ENCODE peak calls at places on chromosomes 6 and 20, in eight cellular contexts. X is HepG2, M is tibial nerve, P is K562, T is A549, Q is H1, U is transverse colon, K is suprapubic skin. Z is an unnamed sample.

GRCh38 chr6:163992701-163993100 is 578.2 kb downstream of the QKI start:
- DNase-seq in X (no peak), M (no peak), P (no peak), T (no peak), Q (no peak), U (no peak), K (no peak), Z (no peak)

GRCh38 chr6:6654599-6655575 is 66.4 kb downstream of the LY86 start:
- DNase-seq in X (no peak), M (no peak), P (no peak), T (no peak), Q (no peak), U (no peak), K (no peak), Z (no peak)

GRCh38 chr20:52103469-52103910 is 88.1 kb downstream of the ZFP64 start:
- DNase-seq in X (no peak), M (no peak), P (peak), T (no peak), Q (peak), U (no peak), K (no peak), Z (no peak)

GRCh38 chr6:41713650-41714291 is 21.6 kb downstream of the TFEB start:
- DNase-seq in X (no peak), M (no peak), P (no peak), T (peak), Q (no peak), U (no peak), K (no peak), Z (peak)

GRCh38 chr20:41369673-41370072 is 3.1 kb upstream of the EMILIN3 start:
- DNase-seq in X (no peak), M (no peak), P (no peak), T (no peak), Q (no peak), U (no peak), K (no peak), Z (no peak)

GRCh38 chr6:28769626-28770402 is 154.0 kb downstream of the TRIM27 start:
- DNase-seq in X (no peak), M (no peak), P (peak), T (peak), Q (no peak), U (no peak), K (no peak), Z (no peak)

GRCh38 chr6:106761160-106761559 is 131.8 kb downstream of the QRSL1 start:
- DNase-seq in X (no peak), M (no peak), P (no peak), T (no peak), Q (no peak), U (no peak), K (no peak), Z (no peak)

GRCh38 chr6:3340358-3340798 is 81.6 kb downstream of the PSMG4 start:
- DNase-seq in X (no peak), M (no peak), P (no peak), T (no peak), Q (no peak), U (no peak), K (no peak), Z (no peak)

GRCh38 chr6:29685718-29686326 is 4.9 kb upstream of the ZFP57 start:
- DNase-seq in X (no peak), M (no peak), P (peak), T (no peak), Q (no peak), U (no peak), K (no peak), Z (no peak)

GRCh38 chr6:35725081-35725708 is 11.6 kb upstream of the ARMC12 start:
- DNase-seq in X (no peak), M (no peak), P (no peak), T (no peak), Q (no peak), U (no peak), K (no peak), Z (no peak)

GRCh38 chr6:150413768-150414167 is 45.0 kb downstream of the IYD start:
- DNase-seq in X (no peak), M (no peak), P (no peak), T (no peak), Q (no peak), U (no peak), K (no peak), Z (no peak)

GRCh38 chr6:6924708-6925107 is 183.1 kb upstream of the RREB1 start:
- DNase-seq in X (no peak), M (no peak), P (no peak), T (no peak), Q (no peak), U (no peak), K (no peak), Z (no peak)

GRCh38 chr6:79713701-79714322 is 82.7 kb downstream of the SH3BGRL2 start:
- DNase-seq in X (peak), M (no peak), P (peak), T (peak), Q (no peak), U (peak), K (no peak), Z (peak)

GRCh38 chr20:59403261-59403961 is 103.0 kb downstream of the EDN3 start:
- DNase-seq in X (no peak), M (no peak), P (peak), T (peak), Q (peak), U (peak), K (peak), Z (peak)

DNA sequence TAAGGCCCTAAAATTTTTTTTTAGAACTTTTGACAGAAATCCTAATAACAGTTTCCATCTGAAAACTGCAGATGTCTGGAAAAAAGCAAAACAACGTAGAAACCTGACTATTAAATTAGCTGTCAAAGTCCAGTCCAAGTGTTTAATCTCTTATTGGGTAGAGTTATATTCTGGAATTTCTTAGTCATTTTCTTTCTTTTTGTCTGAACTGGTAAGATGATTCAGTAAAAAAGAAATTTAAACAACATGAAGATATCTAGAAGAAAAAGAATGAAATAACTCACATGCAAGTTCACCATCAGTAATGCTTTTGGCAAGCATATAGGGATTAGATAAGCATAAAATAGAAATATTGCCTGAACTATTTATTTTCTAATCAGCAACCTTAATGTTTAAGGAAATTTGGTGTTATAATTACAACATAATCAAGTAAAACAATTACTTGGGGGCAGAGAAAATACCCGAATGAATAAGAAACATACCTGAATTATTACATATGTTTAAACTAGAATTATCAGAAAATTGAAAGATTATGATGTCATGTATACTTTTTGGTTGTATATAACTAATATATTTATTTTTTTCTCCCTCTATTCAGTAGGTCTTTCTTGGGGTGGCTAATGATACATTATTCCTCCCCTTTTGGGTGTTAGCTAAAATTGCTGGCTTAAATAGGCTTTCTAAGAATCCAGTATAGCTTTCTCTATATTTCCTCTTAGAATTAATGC is 51.1 kb downstream of the FAM83B start:
- DNase-seq in X (no peak), M (no peak), P (no peak), T (no peak), Q (no peak), U (no peak), K (no peak), Z (no peak)
- TF ChIP-seq EP300 in X (no peak), M (no peak), P (no peak), T (no peak), Q (no peak), U (no peak), K (no peak), Z (no peak)

GRCh38 chr6:26054937-26055669 is 32.1 kb upstream of the HFE start:
- DNase-seq in X (peak), M (peak), P (peak), T (peak), Q (peak), U (peak), K (peak), Z (peak)
- TF ChIP-seq POLR2A in X (peak), M (peak), P (peak), T (peak), Q (peak), U (peak), K (peak), Z (peak)

DNA sequence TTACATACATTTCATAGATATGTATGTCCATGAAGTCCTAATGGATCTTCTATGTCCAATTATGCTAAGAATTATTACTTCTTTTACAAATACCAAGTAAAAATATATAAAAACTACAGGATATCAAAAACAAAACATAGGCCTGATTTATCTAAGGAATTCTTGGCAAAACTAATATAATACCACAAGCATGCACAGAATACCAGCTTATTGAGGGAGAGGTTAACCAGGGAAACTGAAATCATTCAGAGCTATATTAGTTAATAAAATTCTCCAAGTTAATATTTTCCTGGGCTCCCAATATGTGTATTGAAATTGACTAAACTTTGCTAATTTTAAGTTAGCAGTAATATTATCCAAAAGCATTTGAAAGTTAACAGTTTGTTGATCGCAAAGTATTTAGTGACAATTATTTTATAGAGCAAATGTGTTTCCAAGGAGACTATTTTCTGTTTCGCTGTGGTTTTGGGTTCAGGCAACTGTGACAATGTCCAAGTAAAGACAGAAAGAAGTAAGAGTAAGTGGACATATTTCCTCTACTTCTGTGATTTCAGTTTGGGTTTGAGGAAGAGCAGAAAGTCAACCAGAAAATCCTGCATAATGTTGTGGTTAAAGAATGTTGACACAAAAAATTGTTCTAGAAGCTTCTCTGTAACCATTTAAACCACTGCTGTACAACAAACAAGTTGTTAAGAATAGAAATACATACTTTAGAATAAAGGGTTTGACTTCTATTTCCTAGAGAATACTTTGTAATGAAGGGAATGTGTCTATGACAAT is 167.4 kb downstream of the COL21A1 start:
- DNase-seq in X (no peak), M (no peak), P (no peak), T (no peak), Q (no peak), U (no peak), K (no peak), Z (no peak)
- TF ChIP-seq EP300 in X (no peak), M (no peak), P (no peak), T (no peak), Q (no peak), U (no peak), K (no peak), Z (no peak)

DNA sequence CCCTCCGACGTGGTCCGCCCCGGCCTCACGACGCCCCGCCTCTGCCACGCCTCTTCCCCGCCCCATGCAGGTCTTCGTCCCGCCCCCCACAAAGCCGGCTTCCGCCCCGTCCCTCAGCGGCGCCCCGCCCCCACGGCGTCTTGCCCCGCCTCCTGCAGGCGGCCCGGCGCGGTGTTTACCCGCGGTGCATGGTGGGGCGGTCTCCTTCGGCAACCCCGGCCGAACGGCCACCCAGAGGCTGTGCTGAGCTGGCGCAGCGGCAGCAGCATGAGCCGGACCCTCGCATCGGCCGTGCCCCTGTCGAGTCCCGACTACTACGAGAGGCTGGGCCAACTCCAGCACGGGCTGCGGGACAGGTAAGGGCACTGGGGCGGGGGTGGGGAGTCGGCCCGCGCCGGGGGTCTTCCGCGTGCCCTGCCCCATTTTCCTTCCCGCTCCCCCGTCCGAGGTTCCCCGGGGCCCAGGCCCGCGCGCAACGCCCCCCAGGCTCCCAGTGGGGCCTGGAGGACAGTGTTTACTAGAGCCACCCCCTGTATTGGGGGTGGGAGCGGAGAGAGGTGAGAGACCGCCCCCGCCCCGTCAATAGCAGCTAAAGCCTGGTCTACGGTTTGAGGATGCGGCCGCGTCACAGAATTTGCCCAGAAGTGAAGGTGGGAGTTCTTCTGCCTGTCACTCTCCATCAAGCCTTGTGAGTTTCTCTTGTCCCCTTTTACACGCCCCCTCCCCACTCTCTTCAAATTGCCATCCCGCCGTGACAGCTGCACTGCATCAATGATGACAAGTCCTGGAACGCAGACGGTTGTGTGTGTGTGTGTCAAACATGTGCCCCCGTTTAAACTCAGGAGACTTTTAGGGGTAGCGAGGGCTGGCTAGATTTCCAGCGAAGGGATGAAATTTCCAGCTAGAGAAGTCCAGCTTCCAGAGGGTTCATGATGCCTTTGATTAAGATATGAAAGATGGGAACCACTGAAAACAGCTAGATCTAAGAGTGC is at the start of gene KIZ:
- DNase-seq in X (peak), M (peak), P (peak), T (peak), Q (peak), U (peak), K (peak), Z (peak)
- TF ChIP-seq POLR2A in X (peak), M (peak), P (peak), T (peak), Q (no peak), U (peak), K (no peak), Z (no peak)

GRCh38 chr6:167733740-167734661 is 92.7 kb upstream of the AFDN start:
- DNase-seq in X (peak), M (no peak), P (no peak), T (no peak), Q (no peak), U (no peak), K (peak), Z (peak)
- TF ChIP-seq EP300 in X (peak), M (peak), P (no peak), T (no peak), Q (no peak), U (no peak), K (no peak), Z (no peak)